ENCODE peak calls at places on chromosomes 16 and 17, in five cellular contexts. T is AG10803; P is RWPE1; X is thyroid gland; U is CD8-positive, alpha-beta T cell. G is an unnamed sample.

GRCh38 chr16:1542166-1542500 is 8.7 kb downstream of the TMEM204 start:
- DNase-seq in P (no peak), X (no peak), T (no peak), U (no peak), G (no peak)

GRCh38 chr17:35242158-35242804 is 591 bp upstream of the SLFN5 start:
- DNase-seq in X (peak), T (peak), P (peak), U (peak), G (no peak)

GRCh38 chr16:47774661-47775060 is 313.5 kb downstream of the PHKB start:
- DNase-seq in T (no peak), P (no peak), X (no peak), U (no peak), G (no peak)

GRCh38 chr16:66169817-66170216 is 196.7 kb upstream of the CDH5 start:
- DNase-seq in P (no peak), T (no peak), X (no peak), U (no peak), G (no peak)

GRCh38 chr16:24609740-24610420 is 70.5 kb downstream of the RBBP6 start:
- DNase-seq in X (peak), T (peak), U (no peak), P (no peak), G (peak)

GRCh38 chr16:138049-138417 is 440 bp downstream of the NPRL3 start:
- DNase-seq in P (peak), T (peak), U (peak), X (peak), G (no peak)

GRCh38 chr17:1716912-1717695 is 6.9 kb upstream of the TLCD2 start:
- DNase-seq in X (peak), P (peak), T (peak), U (peak), G (peak)

GRCh38 chr16:9033125-9033830 is 58.2 kb upstream of the HAPSTR1 start:
- DNase-seq in X (peak), P (peak), U (no peak), T (peak), G (peak)

GRCh38 chr16:55012793-55013192 is 82.1 kb downstream of the IRX5 start:
- DNase-seq in U (no peak), X (no peak), P (no peak), T (no peak), G (no peak)

GRCh38 chr16:77541131-77541530 is 106.3 kb upstream of the ADAMTS18 start:
- DNase-seq in P (no peak), T (no peak), U (no peak), X (no peak), G (no peak)

GRCh38 chr16:77551352-77551751 is 116.5 kb upstream of the ADAMTS18 start:
- DNase-seq in X (no peak), U (no peak), T (peak), P (no peak), G (no peak)

GRCh38 chr17:6556121-6557039 is at the start of gene PITPNM3:
- DNase-seq in U (no peak), X (peak), T (no peak), P (peak), G (no peak)

GRCh38 chr17:76631821-76632565 is 11.6 kb downstream of the ST6GALNAC1 start:
- DNase-seq in U (no peak), P (peak), X (peak), T (no peak), G (no peak)

GRCh38 chr16:19419691-19420060 is 2.0 kb downstream of the TMC5 start:
- DNase-seq in P (peak), T (no peak), U (no peak), X (no peak), G (no peak)

GRCh38 chr16:86934581-86935322 is 356.4 kb downstream of the FOXL1 start:
- DNase-seq in U (no peak), T (no peak), P (no peak), X (no peak), G (no peak)

GRCh38 chr17:57940653-57941329 is 14.4 kb downstream of the CUEDC1 start:
- DNase-seq in X (peak), T (no peak), P (no peak), U (no peak), G (no peak)

GRCh38 chr16:55668337-55669281 is 12.8 kb downstream of the SLC6A2 start:
- DNase-seq in T (peak), U (no peak), X (no peak), P (peak), G (no peak)

GRCh38 chr16:63735456-63735855 is 1386.4 kb downstream of the CDH11 start:
- DNase-seq in X (no peak), P (no peak), T (no peak), U (no peak), G (no peak)

GRCh38 chr16:75218256-75219076 is at the start of gene CTRB1:
- DNase-seq in P (no peak), T (no peak), U (no peak), X (no peak), G (no peak)

GRCh38 chr17:77700165-77700881 is 258.2 kb upstream of the TNRC6C start:
- DNase-seq in T (no peak), X (no peak), U (no peak), P (no peak), G (no peak)

GRCh38 chr17:21239680-21240374 is 13.4 kb downstream of the NATD1 start:
- DNase-seq in P (peak), X (no peak), U (no peak), T (peak), G (peak)

GRCh38 chr17:69711504-69711903 is 297.0 kb downstream of the MAP2K6 start:
- DNase-seq in T (peak), X (peak), U (no peak), P (no peak), G (no peak)

DNA sequence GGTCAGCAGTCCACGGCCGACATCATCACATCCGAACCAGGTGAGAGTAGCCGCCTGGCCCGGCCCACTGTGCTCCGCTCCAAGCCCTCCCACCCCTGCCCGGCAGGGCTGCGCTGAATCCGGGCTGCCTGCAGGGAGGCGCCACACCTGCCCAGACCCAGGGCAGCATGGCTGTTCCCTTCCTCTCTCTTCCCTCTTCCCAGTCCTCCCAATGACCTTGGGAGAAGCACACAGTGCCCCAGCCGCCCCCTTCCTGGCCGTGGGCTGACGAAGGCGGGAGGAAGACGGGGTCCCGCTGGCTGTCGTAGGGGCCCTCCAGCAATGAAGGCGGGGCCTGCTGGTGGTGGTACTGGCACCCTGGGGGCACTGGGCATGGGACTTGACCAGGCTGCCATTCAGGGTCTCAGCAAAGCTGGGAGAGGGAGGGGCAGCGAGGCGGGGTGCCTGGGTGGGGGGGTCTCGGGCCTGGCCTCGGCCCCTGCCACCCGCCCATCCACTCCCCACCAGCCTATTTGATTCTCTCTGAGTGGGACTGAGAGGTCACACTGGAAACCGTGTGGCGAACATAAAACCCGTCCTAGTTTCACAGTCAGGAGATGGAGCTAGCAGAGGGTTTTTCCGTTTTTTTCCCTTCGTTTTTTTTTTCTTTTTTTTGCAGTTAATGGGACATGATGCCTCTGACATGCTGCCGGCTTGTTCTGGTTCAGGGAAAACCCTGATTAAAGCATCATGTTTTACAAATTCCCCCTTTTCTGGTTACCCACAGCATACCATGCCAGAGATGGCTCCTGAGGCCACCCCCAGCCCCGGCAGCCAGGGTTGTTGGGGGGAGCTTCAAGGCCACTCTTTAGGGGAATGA is 50.6 kb downstream of the BAHCC1 start:
- DNase-seq in P (no peak), T (no peak), X (no peak), U (no peak), G (no peak)
- TF ChIP-seq CTCF in P (no peak), T (no peak), X (no peak), U (no peak), G (no peak)

GRCh38 chr16:26464576-26465266 is 602.0 kb upstream of the C16orf82 start:
- DNase-seq in T (no peak), X (no peak), U (no peak), P (no peak), G (no peak)
- TF ChIP-seq CTCF in T (no peak), X (no peak), U (no peak), P (no peak), G (no peak)

GRCh38 chr16:16861546-16861945 is 482.6 kb downstream of the NPIPA7 start:
- DNase-seq in T (peak), X (peak), P (peak), U (peak), G (no peak)
- TF ChIP-seq CTCF in T (peak), X (peak), P (peak), U (peak), G (peak)

GRCh38 chr17:10754861-10755591 is 25.2 kb upstream of the TMEM220 start:
- DNase-seq in T (no peak), U (no peak), P (no peak), X (no peak), G (no peak)

GRCh38 chr17:10756146-10756545 is 26.3 kb upstream of the TMEM220 start:
- DNase-seq in X (peak), T (no peak), U (no peak), P (no peak), G (no peak)

GRCh38 chr17:10755592-10756127 is 25.8 kb upstream of the TMEM220 start:
- DNase-seq in T (no peak), U (no peak), P (no peak), X (no peak), G (no peak)

GRCh38 chr17:10752696-10753095 is 22.9 kb upstream of the TMEM220 start:
- DNase-seq in X (no peak), U (no peak), T (no peak), P (no peak), G (no peak)

DNA sequence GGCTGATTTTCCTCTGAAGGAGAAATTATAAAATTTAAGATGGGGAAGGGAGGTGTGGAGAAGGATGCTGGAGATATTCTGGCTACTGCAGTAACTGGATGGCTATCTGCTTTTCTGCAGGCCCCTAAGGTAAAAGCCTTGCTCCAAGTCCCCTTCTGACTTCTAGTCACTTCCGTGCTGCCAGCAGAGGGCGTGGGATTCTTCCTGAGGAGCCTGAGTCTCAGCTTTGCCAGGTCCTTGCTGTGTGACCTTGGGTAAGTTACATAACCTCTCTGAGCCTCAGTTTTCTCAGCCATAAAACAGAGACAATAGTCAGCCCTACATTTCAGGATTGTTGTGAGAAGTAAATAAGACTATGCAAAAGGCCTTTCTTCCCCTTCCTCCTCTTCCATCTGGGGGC is 24.3 kb upstream of the TMEM220 start:
- DNase-seq in T (peak), P (no peak), X (peak), U (no peak), G (no peak)
- TF ChIP-seq CTCF in T (peak), P (peak), X (peak), U (no peak), G (peak)

GRCh38 chr17:14269473-14269872 is 31.4 kb upstream of the HS3ST3B1 start:
- DNase-seq in X (no peak), T (no peak), P (no peak), U (no peak), G (no peak)

GRCh38 chr17:14270508-14270907 is 30.4 kb upstream of the HS3ST3B1 start:
- DNase-seq in U (no peak), T (no peak), X (no peak), P (no peak), G (no peak)

DNA sequence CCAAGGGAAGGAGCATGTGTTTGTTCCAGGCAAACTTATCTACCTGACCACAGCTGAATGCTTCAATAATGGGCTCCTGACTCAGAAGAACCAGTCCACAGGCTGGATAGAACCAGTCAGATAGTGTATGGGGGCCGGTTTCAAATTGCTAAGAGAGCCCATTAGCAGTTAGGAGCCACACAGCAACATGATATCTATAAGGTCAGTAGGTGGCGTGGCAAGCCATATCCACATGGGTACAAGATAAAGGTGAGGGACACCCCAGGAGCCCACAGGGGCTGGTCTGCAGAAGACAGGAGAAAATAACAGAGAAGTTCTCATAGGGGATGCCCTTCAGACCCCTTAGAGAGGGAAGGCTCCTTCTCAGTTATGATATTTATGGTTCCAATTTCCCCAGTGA is 31.6 kb upstream of the CDRT15 start:
- DNase-seq in P (no peak), U (no peak), T (no peak), X (no peak), G (no peak)
- TF ChIP-seq CTCF in P (no peak), U (no peak), T (no peak), X (no peak), G (no peak)

GRCh38 chr17:79509008-79509407 is 101.8 kb downstream of the RBFOX3 start:
- DNase-seq in U (no peak), T (no peak), X (no peak), P (no peak), G (no peak)
- TF ChIP-seq CTCF in U (no peak), T (no peak), X (no peak), P (no peak), G (no peak)

GRCh38 chr17:62065611-62066468 is 762 bp upstream of the MED13 start:
- DNase-seq in X (peak), P (peak), T (peak), U (peak), G (peak)

GRCh38 chr17:62064029-62064790 is 868 bp downstream of the MED13 start:
- DNase-seq in X (no peak), T (peak), U (no peak), P (peak), G (no peak)

GRCh38 chr17:62064791-62065563 is at the start of gene MED13:
- DNase-seq in U (peak), T (peak), X (peak), P (peak), G (no peak)

GRCh38 chr17:62070900-62071299 is 5.8 kb upstream of the MED13 start:
- DNase-seq in T (no peak), P (no peak), X (no peak), U (no peak), G (no peak)

DNA sequence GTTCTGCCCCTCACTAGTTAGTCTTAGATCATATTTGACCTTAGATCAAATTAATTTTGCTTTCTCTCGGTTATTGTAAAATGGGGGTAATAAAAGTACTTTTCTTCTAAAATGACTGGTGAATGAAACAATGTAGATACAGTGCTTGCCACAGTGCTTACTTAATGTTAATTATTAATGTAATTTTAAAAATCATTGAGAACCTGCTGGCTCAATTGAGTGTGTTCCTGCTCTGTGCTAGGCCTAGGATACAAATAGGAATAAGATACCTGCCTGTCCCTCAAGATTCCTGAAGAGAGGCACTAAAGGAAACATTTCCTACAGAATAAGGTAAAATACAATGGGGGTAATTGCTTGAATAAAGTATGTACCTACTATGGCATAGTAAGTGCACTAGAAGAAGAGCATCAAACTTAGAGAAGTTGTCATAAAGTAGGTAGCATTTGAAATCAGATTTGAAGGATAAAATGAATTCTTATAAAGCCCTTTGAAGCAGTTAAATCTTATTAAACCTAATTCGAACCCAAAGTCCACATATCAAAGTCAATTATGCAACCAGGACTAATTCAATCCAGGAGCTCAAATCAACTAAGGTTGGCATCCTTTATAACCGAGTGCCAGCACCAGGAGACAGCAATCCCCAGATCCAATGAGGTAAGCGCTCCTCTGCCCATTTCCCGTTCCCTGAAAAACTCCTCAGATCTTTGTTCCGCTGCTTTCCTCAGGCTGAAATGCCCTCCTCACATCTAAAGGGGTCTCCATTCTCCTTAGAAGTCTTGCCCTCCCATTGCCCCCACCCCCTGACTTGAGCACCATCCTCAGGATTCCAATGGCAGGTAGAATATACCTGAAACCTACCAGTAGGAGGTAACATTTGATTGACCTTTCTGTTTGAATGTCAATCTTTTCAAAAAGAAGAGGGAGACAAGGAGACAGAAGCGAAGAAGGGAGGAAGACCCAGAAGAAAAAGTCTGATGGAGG is 2.4 kb upstream of the MED13 start:
- DNase-seq in U (no peak), X (no peak), P (no peak), T (no peak), G (no peak)
- TF ChIP-seq CTCF in U (no peak), X (no peak), P (no peak), T (no peak), G (no peak)

DNA sequence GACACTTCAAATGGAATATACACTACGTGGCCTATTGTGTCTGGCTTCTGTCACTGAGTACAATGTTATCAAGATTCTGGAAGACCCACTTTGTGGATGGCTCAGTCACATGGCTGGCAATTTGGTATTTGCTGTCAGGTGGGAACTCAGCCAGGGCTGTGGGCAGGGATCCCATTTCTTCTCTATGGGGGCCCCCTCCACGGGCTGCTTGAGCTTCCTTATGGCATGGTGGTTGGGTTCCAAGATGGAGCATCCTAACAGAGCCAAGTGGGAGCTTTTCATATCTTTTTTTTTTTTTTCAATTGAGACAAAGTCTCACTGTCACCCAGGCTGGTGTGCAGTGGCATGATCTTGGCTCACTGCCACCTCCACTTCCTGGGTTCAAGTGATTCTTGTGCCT is 18.0 kb upstream of the CEP20 start:
- DNase-seq in U (no peak), P (no peak), T (no peak), X (no peak), G (no peak)
- TF ChIP-seq CTCF in U (no peak), P (no peak), T (no peak), X (no peak), G (no peak)

GRCh38 chr17:4725646-4726300 is 5.5 kb upstream of the MED11 start:
- DNase-seq in T (no peak), X (no peak), P (no peak), U (no peak), G (no peak)
- TF ChIP-seq CTCF in T (no peak), X (no peak), P (no peak), U (no peak), G (no peak)

GRCh38 chr16:69937465-69937951 is 13.6 kb upstream of the CLEC18A start:
- DNase-seq in T (no peak), P (no peak), X (no peak), U (no peak), G (no peak)
- TF ChIP-seq CTCF in T (peak), P (no peak), X (no peak), U (no peak), G (peak)